ENCODE peak calls at places on chromosomes 12 and 14, in eight cellular contexts. R is adrenal gland, X is A673, Z is GM06990, M is GM10248, I is MM.1S, E is lower leg skin, V is fibroblast of pulmonary artery. K is an unnamed sample.

GRCh38 chr12:10213168-10214130 is 772 bp downstream of the GABARAPL1 start:
- DNase-seq in Z (peak), V (peak), X (peak), M (peak), I (peak), E (peak), R (peak), K (peak)

GRCh38 chr14:77804592-77804991 is 4.7 kb downstream of the ADCK1 start:
- DNase-seq in V (peak), Z (no peak), I (peak), X (peak), R (no peak), M (peak), E (no peak), K (peak)

GRCh38 chr14:97916100-97916499 is 1118.9 kb downstream of the VRK1 start:
- DNase-seq in Z (no peak), R (no peak), I (no peak), E (no peak), V (no peak), X (no peak), M (no peak), K (no peak)

GRCh38 chr14:105422695-105423487 is 3.3 kb downstream of the MTA1 start:
- DNase-seq in V (no peak), I (no peak), Z (no peak), X (no peak), M (no peak), R (no peak), E (peak), K (no peak)

GRCh38 chr12:103913100-103913499 is 17.1 kb upstream of the HSP90B1 start:
- DNase-seq in V (no peak), X (no peak), Z (no peak), R (no peak), M (no peak), E (no peak), I (no peak), K (no peak)

GRCh38 chr14:79325557-79325956 is 885.7 kb downstream of the DIO2 start:
- DNase-seq in I (no peak), Z (no peak), V (no peak), X (no peak), M (no peak), R (no peak), E (no peak), K (no peak)

GRCh38 chr12:54038760-54039414 is 6.0 kb downstream of the HOXC5 start:
- DNase-seq in R (no peak), M (no peak), X (no peak), V (no peak), E (peak), I (no peak), Z (no peak), K (no peak)

GRCh38 chr12:109775172-109775881 is 57.9 kb downstream of the TRPV4 start:
- DNase-seq in M (peak), E (peak), V (peak), R (peak), I (peak), X (peak), Z (peak), K (peak)

GRCh38 chr14:99118046-99118721 is 153.8 kb downstream of the BCL11B start:
- DNase-seq in M (no peak), R (no peak), E (peak), Z (no peak), I (no peak), V (no peak), X (peak), K (no peak)

DNA sequence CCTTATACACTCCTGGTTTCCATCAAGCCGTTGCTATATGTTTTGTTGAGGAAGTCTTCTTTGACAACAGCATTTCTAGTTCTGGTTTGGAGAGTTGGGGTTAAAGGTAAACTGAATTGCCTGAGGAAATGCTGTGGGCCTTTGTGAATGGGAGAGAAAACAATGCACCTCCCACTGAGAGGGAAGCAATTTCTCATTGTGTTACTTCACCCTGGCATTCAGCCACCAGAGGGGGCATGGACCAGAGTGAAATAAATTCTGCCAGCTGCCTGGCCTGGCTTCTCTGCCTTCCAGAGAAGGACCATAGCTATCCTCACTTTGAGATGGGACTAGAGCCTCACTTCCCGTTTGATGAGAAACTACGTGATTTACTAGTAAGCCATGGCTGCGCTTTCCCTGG is 475.3 kb downstream of the EGLN3 start:
- DNase-seq in I (no peak), E (no peak), X (peak), V (peak), M (no peak), Z (no peak), R (peak), K (no peak)
- TF ChIP-seq CTCF in I (peak), E (no peak), X (peak), V (peak), M (no peak), Z (peak), R (peak), K (peak)

GRCh38 chr14:54567224-54567633 is 301 bp downstream of the SAMD4A start:
- DNase-seq in I (no peak), Z (no peak), M (peak), V (no peak), E (peak), R (peak), X (peak), K (no peak)

GRCh38 chr14:54565236-54566151 is 1.4 kb upstream of the SAMD4A start:
- DNase-seq in V (peak), E (peak), Z (peak), X (peak), R (peak), M (peak), I (peak), K (peak)

GRCh38 chr14:54566152-54566409 is 847 bp upstream of the SAMD4A start:
- DNase-seq in Z (no peak), I (no peak), V (no peak), X (no peak), E (no peak), M (no peak), R (no peak), K (no peak)

GRCh38 chr14:54567634-54568561 is 970 bp downstream of the SAMD4A start:
- DNase-seq in X (peak), R (peak), M (peak), E (peak), I (peak), Z (peak), V (peak), K (peak)

DNA sequence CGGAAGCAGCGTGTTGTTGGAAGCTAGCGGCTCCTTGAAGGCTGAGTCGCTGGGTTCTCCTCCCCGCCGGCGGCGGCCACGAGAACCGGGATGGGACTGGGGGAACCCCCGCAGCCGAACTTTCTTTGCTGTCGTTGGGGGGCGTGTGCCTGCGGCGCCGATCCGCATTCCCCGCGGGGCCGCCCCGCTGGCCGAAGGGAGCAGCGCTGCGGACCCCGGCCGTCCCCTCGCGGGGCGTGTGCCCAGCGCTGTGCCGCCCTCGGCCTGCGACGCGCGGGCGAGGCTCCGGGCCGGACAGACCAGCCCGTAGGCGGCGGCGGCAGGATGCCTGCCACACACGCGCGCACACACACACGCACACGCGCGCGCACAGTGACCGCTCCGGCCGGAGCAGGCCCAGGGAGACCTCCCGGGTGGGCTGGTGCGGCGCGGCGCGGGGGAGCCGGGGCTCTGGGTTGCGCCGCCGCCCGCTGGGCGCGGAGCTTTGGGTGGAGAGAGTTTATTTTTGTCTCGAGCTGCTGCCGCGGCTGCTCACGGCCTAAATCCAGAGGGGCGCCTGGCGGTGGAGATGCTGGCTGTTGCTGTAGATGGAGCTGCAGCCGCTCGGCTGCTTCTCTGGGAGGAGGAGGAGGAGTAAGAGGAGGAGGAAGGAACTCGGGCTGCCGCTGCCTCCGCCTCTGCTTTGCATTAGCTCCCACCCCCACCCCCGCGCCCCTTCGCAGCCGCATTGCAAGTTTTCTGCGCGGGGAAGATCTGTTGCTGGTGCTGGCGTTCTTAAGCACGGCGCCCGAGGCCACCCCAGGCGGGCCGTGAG is at the start of gene SAMD4A:
- DNase-seq in Z (peak), E (peak), R (peak), V (peak), X (peak), M (peak), I (peak), K (peak)
- TF ChIP-seq CTCF in Z (peak), E (no peak), R (peak), V (peak), X (peak), M (peak), I (peak), K (peak)

GRCh38 chr12:107873223-107873622 is 98.7 kb downstream of the ASCL4 start:
- DNase-seq in X (no peak), V (no peak), M (no peak), R (no peak), I (no peak), Z (no peak), E (no peak), K (no peak)

DNA sequence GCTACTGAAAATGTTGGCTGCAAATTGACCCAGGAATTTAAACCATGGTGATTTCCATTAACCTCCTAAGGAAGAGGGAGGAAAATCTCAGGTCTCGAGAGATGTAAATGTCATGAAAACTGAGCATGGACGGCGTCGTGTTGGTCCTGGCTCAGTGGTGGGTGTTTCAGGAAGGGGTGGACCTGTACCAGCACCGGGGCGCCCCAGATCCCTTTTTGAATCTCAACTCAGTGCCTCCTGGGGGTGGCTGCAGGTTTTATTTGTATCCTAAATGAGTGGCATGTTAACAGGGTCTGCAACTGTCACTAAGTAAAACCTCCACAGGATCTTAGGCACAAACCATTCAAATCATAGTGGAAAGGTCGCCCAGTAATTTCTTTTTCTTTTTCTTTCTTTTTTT is 101.3 kb downstream of the ASCL4 start:
- DNase-seq in R (no peak), X (no peak), I (no peak), M (no peak), E (no peak), V (no peak), Z (no peak), K (no peak)
- TF ChIP-seq CTCF in R (no peak), X (peak), I (no peak), M (no peak), E (no peak), V (no peak), Z (no peak), K (no peak)

GRCh38 chr12:6047249-6048227 is 76.9 kb downstream of the VWF start:
- DNase-seq in M (no peak), I (no peak), E (no peak), X (no peak), R (peak), V (peak), Z (no peak), K (no peak)

GRCh38 chr12:6044082-6044481 is 80.4 kb downstream of the VWF start:
- DNase-seq in V (no peak), E (no peak), M (no peak), Z (no peak), X (no peak), R (no peak), I (no peak), K (no peak)

GRCh38 chr12:6049587-6049986 is 74.9 kb downstream of the VWF start:
- DNase-seq in E (no peak), M (no peak), I (no peak), V (no peak), Z (no peak), X (no peak), R (no peak), K (no peak)

GRCh38 chr12:6045438-6045837 is 79.0 kb downstream of the VWF start:
- DNase-seq in M (no peak), X (no peak), E (no peak), I (no peak), V (no peak), R (no peak), Z (no peak), K (no peak)

GRCh38 chr12:6046511-6047180 is 77.8 kb downstream of the VWF start:
- DNase-seq in X (no peak), E (no peak), V (no peak), R (no peak), Z (no peak), M (no peak), I (no peak), K (no peak)
- TF ChIP-seq CTCF in X (no peak), E (no peak), V (no peak), R (no peak), Z (no peak), M (no peak), I (no peak), K (no peak)

GRCh38 chr14:72540836-72541235 is 353.1 kb downstream of the DPF3 start:
- DNase-seq in M (no peak), Z (no peak), R (no peak), E (no peak), I (no peak), X (no peak), V (no peak), K (no peak)
- TF ChIP-seq CTCF in M (no peak), Z (no peak), R (no peak), E (no peak), I (no peak), X (no peak), V (no peak), K (no peak)